ENCODE peak calls at places on chromosomes 2 and 18, in four cellular contexts. G is NB4, J is A549, I is GM23338. U is an unnamed sample.

GRCh38 chr2:113103958-113104627 is 23.3 kb upstream of the IL1RN start:
- DNase-seq in G (peak), J (no peak), I (no peak), U (no peak)

GRCh38 chr18:9737814-9738160 is 29.7 kb downstream of the RAB31 start:
- DNase-seq in I (no peak), G (no peak), J (no peak), U (peak)

GRCh38 chr2:238160206-238161129 is 1.7 kb downstream of the ERFE start:
- DNase-seq in G (peak), J (peak), I (peak), U (no peak)

GRCh38 chr2:62938126-62938525 is 112.5 kb upstream of the OTX1 start:
- DNase-seq in J (no peak), G (no peak), I (no peak), U (no peak)

GRCh38 chr2:150474326-150475074 is 13.0 kb downstream of the RND3 start:
- DNase-seq in I (no peak), J (no peak), G (no peak), U (no peak)

GRCh38 chr18:74288041-74288440 is 3.7 kb downstream of the CYB5A start:
- DNase-seq in G (no peak), I (no peak), J (no peak), U (no peak)

GRCh38 chr18:20971886-20972267 is 139.7 kb downstream of the ROCK1 start:
- DNase-seq in J (peak), I (peak), G (peak), U (no peak)

GRCh38 chr2:28193552-28194383 is 198.9 kb upstream of the FOSL2 start:
- DNase-seq in J (no peak), I (no peak), G (peak), U (no peak)

GRCh38 chr2:29309090-29310054 is 194.2 kb downstream of the CLIP4 start:
- DNase-seq in G (peak), J (peak), I (peak), U (no peak)

GRCh38 chr2:45024600-45025291 is 15.5 kb upstream of the SIX2 start:
- DNase-seq in J (peak), G (peak), I (peak), U (no peak)

GRCh38 chr2:127235082-127235702 is 15.1 kb upstream of the CYP27C1 start:
- DNase-seq in G (no peak), I (no peak), J (no peak), U (no peak)

GRCh38 chr18:22115573-22115972 is 53.8 kb upstream of the GATA6 start:
- DNase-seq in G (no peak), J (no peak), I (no peak), U (no peak)

GRCh38 chr2:9423922-9424272 is 443 bp downstream of the CPSF3 start:
- DNase-seq in G (peak), J (peak), I (peak), U (no peak)

GRCh38 chr2:48548871-48549270 is 18.9 kb downstream of the STON1 start:
- DNase-seq in G (no peak), I (no peak), J (no peak), U (no peak)

GRCh38 chr2:240568678-240569522 is 616 bp downstream of the RNPEPL1 start:
- DNase-seq in G (peak), I (peak), J (peak), U (peak)

GRCh38 chr2:141595531-141595930 is 535.3 kb downstream of the LRP1B start:
- DNase-seq in I (no peak), J (no peak), G (no peak), U (no peak)

GRCh38 chr18:5912491-5912890 is 17.2 kb upstream of the TMEM200C start:
- DNase-seq in G (no peak), J (no peak), I (no peak), U (no peak)

GRCh38 chr2:227921648-227922047 is 50.2 kb downstream of the DAW1 start:
- DNase-seq in I (no peak), J (no peak), G (no peak), U (no peak)

GRCh38 chr18:55322176-55322735 is 265.7 kb downstream of the TCF4 start:
- DNase-seq in J (peak), I (peak), G (peak), U (peak)

GRCh38 chr2:73852020-73852419 is 23.3 kb downstream of the STAMBP start:
- DNase-seq in G (no peak), I (no peak), J (peak), U (no peak)

GRCh38 chr2:237904806-237905599 is 45.6 kb downstream of the RAMP1 start:
- DNase-seq in J (no peak), I (no peak), G (peak), U (peak)

GRCh38 chr2:28377984-28378678 is 14.5 kb upstream of the FOSL2 start:
- DNase-seq in I (no peak), G (peak), J (no peak), U (no peak)

GRCh38 chr2:29304399-29304798 is 189.2 kb downstream of the CLIP4 start:
- DNase-seq in I (no peak), J (no peak), G (no peak), U (no peak)

GRCh38 chr2:235048549-235048948 is 96.7 kb downstream of the SH3BP4 start:
- DNase-seq in G (no peak), J (no peak), I (no peak), U (peak)

DNA sequence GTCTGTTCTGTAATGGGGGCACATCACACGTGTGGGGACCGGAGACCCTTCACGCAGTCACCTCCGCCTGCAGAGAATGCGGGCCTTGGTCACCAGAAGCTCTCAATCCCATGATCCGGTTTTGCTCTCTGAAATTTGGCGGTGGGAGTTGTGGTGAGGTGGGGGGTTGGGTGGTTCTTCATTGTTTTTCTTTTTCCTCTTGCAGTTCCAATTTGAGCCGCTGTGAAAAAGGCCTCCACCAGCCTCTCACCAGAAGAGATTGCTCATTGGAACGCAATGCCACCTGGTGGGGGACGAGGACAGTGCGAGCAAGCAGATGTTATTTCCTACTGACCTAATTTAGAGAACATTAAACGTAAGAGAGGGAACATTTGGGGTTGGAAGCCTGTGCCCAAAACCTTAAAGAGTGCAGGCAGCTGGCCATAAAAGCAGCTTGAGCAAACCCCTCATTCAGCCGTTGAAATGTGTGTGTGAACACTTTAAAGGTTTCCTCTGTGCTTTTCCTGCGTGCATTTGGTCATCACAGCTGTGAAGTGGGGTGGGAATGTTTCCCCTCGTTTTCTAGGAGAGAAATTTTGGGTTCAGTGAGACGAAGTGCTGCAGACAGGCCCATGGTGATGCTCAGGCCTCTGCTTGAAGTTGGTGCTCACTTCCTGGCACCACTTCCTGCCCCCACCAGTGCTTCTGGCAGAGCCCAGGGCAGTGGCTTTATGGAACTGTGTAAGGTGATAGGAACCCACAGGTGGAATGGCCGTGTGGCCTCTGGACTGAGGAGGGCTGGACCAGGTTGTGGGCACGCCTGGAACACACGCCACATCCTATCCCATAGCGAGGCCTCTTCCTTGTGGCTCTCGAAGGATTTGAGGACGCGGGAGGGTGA is 61.7 kb downstream of the ZCCHC2 start:
- DNase-seq in J (peak), G (peak), I (peak), U (peak)
- H3K4me3 ChIP-seq in J (no peak), G (no peak), I (peak), U (no peak)

DNA sequence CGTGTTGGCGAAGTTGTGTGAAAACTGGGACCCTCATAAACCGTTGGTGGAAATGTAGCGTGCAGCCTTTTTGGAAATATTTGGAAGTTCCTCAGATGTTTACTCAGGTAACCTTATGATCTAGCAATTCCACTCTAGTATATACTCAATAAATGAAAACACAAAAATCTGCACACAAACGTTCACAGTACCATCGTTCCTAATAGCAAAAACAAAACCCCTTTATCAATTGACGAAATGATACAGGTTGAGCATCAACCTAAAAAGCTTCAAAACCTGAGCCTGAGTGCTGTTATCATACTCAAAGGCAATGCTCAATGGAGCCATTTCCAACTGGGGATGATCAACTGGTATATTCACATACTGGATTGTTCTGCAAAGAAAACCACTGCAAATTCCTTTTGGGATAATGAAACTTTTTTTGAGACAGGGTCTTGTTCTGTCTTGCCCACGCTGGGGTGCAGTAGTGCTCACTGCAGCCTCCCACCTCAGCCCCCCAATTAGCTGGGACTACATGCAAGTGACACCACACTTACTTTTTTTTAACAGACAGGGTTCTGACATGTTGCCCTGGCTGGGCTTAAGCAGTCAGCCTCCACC is 777 bp upstream of the C18orf32 start:
- DNase-seq in J (no peak), I (no peak), G (peak), U (no peak)
- H3K4me3 ChIP-seq in J (peak), I (peak), G (peak), U (peak)

GRCh38 chr2:64770781-64771334 is 117.1 kb upstream of the SERTAD2 start:
- DNase-seq in G (no peak), J (no peak), I (no peak), U (no peak)
- H3K4me3 ChIP-seq in G (no peak), J (no peak), I (no peak), U (no peak)

GRCh38 chr2:133235959-133236358 is 332.3 kb downstream of the NCKAP5 start:
- DNase-seq in J (no peak), I (no peak), G (no peak), U (no peak)

GRCh38 chr2:133241231-133241575 is 327.1 kb downstream of the NCKAP5 start:
- DNase-seq in G (no peak), I (no peak), J (no peak), U (no peak)

DNA sequence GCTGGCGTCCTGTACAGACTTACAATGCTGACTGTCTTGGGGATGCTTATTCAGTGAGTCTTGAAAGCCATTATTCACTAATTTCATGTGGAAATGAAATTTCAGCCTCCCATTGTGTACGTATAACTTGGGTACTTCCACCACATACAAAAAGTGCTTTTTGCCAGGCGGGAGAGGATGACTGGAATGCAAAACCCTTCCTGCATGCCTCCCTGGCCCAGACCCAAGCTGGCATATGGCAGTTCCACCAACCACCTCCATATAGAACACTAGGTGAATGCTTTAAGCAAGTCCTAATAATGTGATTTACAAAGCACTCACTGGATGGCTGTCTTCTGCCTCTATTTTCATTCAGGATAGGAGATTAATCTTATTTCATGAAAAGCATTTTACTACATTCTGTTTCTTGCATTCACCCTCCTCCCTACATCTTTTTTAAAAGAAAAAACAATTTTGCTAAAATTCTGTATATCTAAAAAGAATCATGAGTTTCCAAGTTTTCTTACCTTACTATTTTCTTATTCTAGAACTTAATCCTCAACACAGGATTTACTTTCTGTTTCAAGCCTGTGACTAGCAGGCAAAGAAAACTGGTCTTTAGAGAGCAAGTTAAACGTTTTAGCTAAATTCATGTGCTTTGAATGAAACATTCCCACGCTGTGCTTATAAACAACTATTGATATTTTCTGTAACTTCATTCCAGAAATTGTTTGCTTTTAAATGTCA is 327.6 kb downstream of the NCKAP5 start:
- DNase-seq in G (no peak), I (no peak), J (no peak), U (no peak)
- H3K4me3 ChIP-seq in G (no peak), I (no peak), J (no peak), U (no peak)

DNA sequence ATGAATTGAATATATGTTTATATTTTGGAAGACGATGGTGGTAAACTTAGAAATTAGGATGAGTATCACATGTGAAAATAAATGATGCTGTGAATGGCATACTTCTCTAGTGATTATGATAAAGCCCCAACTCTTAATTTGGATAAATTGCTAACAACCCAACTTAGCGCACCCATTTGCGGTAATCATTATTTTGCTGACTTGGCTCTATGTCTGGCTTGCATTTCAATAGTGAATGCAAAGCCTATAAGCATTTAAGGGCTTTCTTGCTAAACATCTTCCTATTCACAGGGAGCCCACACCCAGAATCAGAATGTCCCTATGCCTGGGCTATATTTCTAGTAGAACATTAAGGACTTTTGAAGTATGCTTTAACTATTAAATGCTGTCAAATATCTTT is 910.7 kb upstream of the FANCL start:
- DNase-seq in J (no peak), G (no peak), I (no peak), U (no peak)
- H3K4me3 ChIP-seq in J (no peak), G (no peak), I (no peak), U (no peak)

GRCh38 chr18:13615432-13615861 is 110.9 kb downstream of the FAM210A start:
- DNase-seq in J (no peak), G (no peak), I (no peak), U (no peak)

GRCh38 chr18:13614701-13615288 is 111.6 kb downstream of the FAM210A start:
- DNase-seq in G (no peak), J (no peak), I (no peak), U (no peak)

GRCh38 chr18:13616525-13617035 is 109.8 kb downstream of the FAM210A start:
- DNase-seq in J (no peak), I (no peak), G (no peak), U (no peak)

GRCh38 chr18:13614318-13614643 is 112.1 kb downstream of the FAM210A start:
- DNase-seq in G (no peak), J (no peak), I (no peak), U (no peak)

GRCh38 chr18:13616041-13616440 is 110.3 kb downstream of the FAM210A start:
- DNase-seq in I (no peak), J (no peak), G (no peak), U (no peak)
- H3K4me3 ChIP-seq in I (no peak), J (no peak), G (no peak), U (no peak)

GRCh38 chr2:188786368-188786781 is 187.8 kb upstream of the COL3A1 start:
- DNase-seq in I (no peak), J (peak), G (no peak), U (no peak)

GRCh38 chr2:188787002-188787660 is 187.0 kb upstream of the COL3A1 start:
- DNase-seq in I (no peak), J (peak), G (no peak), U (no peak)

GRCh38 chr2:188789951-188790350 is 184.2 kb upstream of the COL3A1 start:
- DNase-seq in J (no peak), I (no peak), G (no peak), U (no peak)

GRCh38 chr2:188787661-188788044 is 186.5 kb upstream of the COL3A1 start:
- DNase-seq in J (no peak), I (no peak), G (no peak), U (no peak)

GRCh38 chr2:188788621-188789020 is 185.6 kb upstream of the COL3A1 start:
- DNase-seq in I (no peak), G (peak), J (peak), U (peak)
- H3K4me3 ChIP-seq in I (no peak), G (no peak), J (no peak), U (no peak)

DNA sequence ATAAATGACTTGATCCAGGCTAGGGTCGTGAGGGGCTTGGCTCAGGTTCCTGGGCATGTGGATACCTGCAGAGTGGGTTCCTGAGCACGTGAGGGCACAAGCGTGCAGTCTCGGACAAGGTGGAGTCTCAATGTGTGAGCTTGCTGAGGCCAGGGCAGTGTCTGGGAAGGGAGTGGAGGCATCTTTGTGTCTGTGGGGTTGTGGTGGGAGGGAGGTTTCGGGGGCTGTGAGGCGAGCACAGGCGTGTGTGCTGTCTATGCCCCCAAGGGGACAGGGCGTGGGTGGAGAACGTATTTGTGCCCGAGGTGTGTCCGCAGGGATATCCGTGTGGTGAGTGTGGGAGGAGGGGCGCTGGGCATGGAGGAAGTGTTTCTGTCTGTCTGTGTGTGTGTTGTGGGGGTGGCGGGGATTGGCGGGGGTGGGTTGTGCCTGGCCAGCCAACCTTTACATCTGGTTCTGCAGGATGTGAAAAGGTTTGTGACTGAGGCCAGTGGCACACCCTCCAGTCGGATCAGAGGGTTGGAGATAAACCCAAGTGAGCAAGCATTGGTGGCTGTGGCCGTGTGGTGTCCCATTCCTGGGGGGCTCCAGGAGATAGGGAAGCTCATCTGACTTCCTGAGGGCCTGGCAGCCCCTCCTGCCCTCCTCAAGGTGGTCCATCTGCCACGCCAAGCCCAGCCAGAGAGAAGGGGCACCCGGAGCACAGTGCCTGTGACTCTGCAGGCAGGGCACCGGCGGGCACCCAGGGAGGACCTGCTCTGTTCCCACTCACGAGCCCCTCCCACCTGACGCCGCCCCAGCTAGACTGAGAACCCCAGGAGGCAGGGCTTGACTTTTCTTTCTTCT is 57.1 kb downstream of the ZFP36L2 start:
- DNase-seq in J (peak), G (peak), I (no peak), U (peak)
- H3K4me3 ChIP-seq in J (peak), G (peak), I (no peak), U (no peak)

GRCh38 chr2:16507655-16508054 is 158.0 kb downstream of the CYRIA start:
- DNase-seq in I (peak), J (peak), G (no peak), U (no peak)
- H3K4me3 ChIP-seq in I (peak), J (peak), G (no peak), U (peak)

U was measured in pancreas.